ENCODE peak calls at places on chromosome 5, in five cellular contexts. One of them, this sample, is unnamed.

GRCh38 chr5:59660737-59661136 is 232.8 kb downstream of the PDE4D start:
- DNase-seq in right lobe of liver: no peak
- DNase-seq in lower lobe of right lung: no peak
- DNase-seq in astrocyte of the cerebellum: no peak
- DNase-seq in cardiac muscle cell: peak; percentile 58
- DNase-seq in this sample: no peak

GRCh38 chr5:137312060-137312459 is 187.1 kb downstream of the SPOCK1 start:
- DNase-seq in right lobe of liver: no peak
- DNase-seq in lower lobe of right lung: no peak
- DNase-seq in astrocyte of the cerebellum: no peak
- DNase-seq in cardiac muscle cell: no peak
- DNase-seq in this sample: no peak

GRCh38 chr5:81994679-81995078 is 22.9 kb downstream of the ATG10 start:
- DNase-seq in right lobe of liver: no peak
- DNase-seq in lower lobe of right lung: no peak
- DNase-seq in astrocyte of the cerebellum: no peak
- DNase-seq in cardiac muscle cell: no peak
- DNase-seq in this sample: no peak

GRCh38 chr5:149348463-149348862 is 3.2 kb downstream of the GRPEL2 start:
- DNase-seq in right lobe of liver: no peak
- DNase-seq in lower lobe of right lung: no peak
- DNase-seq in astrocyte of the cerebellum: no peak
- DNase-seq in cardiac muscle cell: no peak
- DNase-seq in this sample: no peak

GRCh38 chr5:10876345-10876744 is 115.3 kb upstream of the DAP start:
- DNase-seq in right lobe of liver: no peak
- DNase-seq in lower lobe of right lung: peak; percentile 53
- DNase-seq in astrocyte of the cerebellum: no peak
- DNase-seq in cardiac muscle cell: no peak
- DNase-seq in this sample: no peak

GRCh38 chr5:10452768-10453331 is 11.2 kb downstream of the ROPN1L start:
- DNase-seq in right lobe of liver: peak; percentile 47
- DNase-seq in lower lobe of right lung: no peak
- DNase-seq in astrocyte of the cerebellum: peak; percentile 83
- DNase-seq in cardiac muscle cell: peak; percentile 92
- DNase-seq in this sample: no peak

GRCh38 chr5:108382784-108383358 is 973 bp upstream of the FBXL17 start:
- DNase-seq in right lobe of liver: no peak
- DNase-seq in lower lobe of right lung: no peak
- DNase-seq in astrocyte of the cerebellum: no peak
- DNase-seq in cardiac muscle cell: peak; percentile 21
- DNase-seq in this sample: no peak

GRCh38 chr5:140360101-140360500 is at the start of gene SLC4A9:
- DNase-seq in right lobe of liver: no peak
- DNase-seq in lower lobe of right lung: no peak
- DNase-seq in astrocyte of the cerebellum: no peak
- DNase-seq in cardiac muscle cell: no peak
- DNase-seq in this sample: no peak

GRCh38 chr5:65971643-65972042 is 45.3 kb downstream of the ERBIN start:
- DNase-seq in right lobe of liver: no peak
- DNase-seq in lower lobe of right lung: no peak
- DNase-seq in astrocyte of the cerebellum: no peak
- DNase-seq in cardiac muscle cell: no peak
- DNase-seq in this sample: no peak

GRCh38 chr5:50699737-50700136 is 33.3 kb downstream of the PARP8 start:
- DNase-seq in right lobe of liver: no peak
- DNase-seq in lower lobe of right lung: no peak
- DNase-seq in astrocyte of the cerebellum: no peak
- DNase-seq in cardiac muscle cell: no peak
- DNase-seq in this sample: no peak

GRCh38 chr5:50691399-50692016 is 25.1 kb downstream of the PARP8 start:
- DNase-seq in right lobe of liver: no peak
- DNase-seq in lower lobe of right lung: no peak
- DNase-seq in astrocyte of the cerebellum: no peak
- DNase-seq in cardiac muscle cell: no peak
- DNase-seq in this sample: no peak

GRCh38 chr5:50697739-50698138 is 31.3 kb downstream of the PARP8 start:
- DNase-seq in right lobe of liver: no peak
- DNase-seq in lower lobe of right lung: no peak
- DNase-seq in astrocyte of the cerebellum: no peak
- DNase-seq in cardiac muscle cell: no peak
- DNase-seq in this sample: no peak

DNA sequence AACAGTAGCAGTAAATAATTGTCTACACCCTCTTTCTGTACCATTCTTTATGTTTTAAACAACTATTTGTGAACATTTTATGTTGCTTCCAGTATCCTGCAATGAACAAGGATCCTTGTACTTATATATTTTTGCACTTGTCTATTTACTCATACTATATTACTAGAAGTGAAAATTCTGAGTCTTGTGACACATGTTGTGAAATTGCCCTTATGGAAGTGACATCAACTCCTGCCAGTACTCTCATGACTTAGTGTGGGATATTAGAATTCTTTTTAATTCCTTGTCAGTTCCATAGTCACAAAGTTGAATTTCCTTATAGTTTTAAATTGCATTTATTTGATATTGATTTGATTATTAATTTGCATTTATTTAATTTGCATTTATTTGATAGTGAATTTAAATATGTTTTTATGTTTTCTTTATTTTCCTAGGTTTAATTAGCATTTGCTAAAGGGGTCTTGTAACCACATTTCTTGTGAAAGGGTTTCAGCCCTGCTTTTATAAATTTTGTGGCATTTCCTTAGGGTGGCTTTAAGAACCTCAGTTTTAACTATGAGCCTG is 27.7 kb downstream of the PARP8 start:
- DNase-seq in right lobe of liver: no peak
- DNase-seq in lower lobe of right lung: no peak
- DNase-seq in astrocyte of the cerebellum: no peak
- DNase-seq in cardiac muscle cell: no peak
- DNase-seq in this sample: no peak
- H3K4me3 ChIP-seq in right lobe of liver: no peak overlapping the region
- H3K4me3 ChIP-seq in lower lobe of right lung: no peak overlapping the region
- H3K4me3 ChIP-seq in astrocyte of the cerebellum: no peak overlapping the region
- H3K4me3 ChIP-seq in cardiac muscle cell: no peak overlapping the region
- H3K4me3 ChIP-seq in this sample: no peak overlapping the region

DNA sequence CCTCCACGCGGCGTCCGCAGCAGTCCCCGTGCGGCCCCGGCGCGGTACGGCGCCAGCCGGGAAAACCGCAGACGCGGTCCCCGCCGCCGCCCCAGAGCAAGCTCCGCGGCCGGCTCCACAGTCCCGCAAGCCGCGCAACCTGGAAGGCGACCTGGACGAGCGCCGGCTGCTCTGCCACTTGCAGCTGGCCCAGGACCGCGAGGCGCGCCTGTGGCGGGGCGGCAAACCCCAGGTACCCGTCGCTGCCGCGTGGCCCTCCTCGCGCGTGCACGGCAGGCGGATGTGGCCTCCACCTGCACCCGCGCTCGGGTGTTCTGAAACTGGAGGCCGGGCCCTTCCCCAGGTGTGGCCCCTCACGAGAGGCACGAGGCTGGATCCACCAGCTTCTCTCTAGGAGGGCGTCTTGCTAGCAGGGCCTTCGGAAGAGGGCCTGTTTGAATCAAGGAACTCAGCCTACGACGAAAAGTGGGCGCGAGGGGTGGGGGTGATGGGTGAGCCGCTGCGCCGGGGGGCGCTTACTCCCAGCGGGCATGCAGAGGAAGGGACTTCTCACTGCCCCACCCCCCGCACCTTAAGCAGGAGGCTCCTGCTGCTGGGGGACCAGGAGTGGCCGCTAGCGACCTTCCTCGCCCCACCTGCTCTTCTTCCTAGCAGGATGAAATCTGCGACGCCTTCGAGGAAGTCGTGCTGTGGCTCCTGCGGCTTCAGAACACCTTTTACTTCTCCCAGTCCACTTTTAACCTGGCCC is 641 bp downstream of the CCNI2 start:
- DNase-seq in right lobe of liver: no peak
- DNase-seq in lower lobe of right lung: peak; percentile 53
- DNase-seq in astrocyte of the cerebellum: no peak
- DNase-seq in cardiac muscle cell: no peak
- DNase-seq in this sample: no peak
- H3K4me3 ChIP-seq in right lobe of liver: peak overlapping the region; percentile 44
- H3K4me3 ChIP-seq in lower lobe of right lung: peak overlapping the region; percentile 56
- H3K4me3 ChIP-seq in astrocyte of the cerebellum: peak overlapping the region; percentile 31
- H3K4me3 ChIP-seq in cardiac muscle cell: peak overlapping the region; percentile 31
- H3K4me3 ChIP-seq in this sample: peak overlapping the region; percentile 68

DNA sequence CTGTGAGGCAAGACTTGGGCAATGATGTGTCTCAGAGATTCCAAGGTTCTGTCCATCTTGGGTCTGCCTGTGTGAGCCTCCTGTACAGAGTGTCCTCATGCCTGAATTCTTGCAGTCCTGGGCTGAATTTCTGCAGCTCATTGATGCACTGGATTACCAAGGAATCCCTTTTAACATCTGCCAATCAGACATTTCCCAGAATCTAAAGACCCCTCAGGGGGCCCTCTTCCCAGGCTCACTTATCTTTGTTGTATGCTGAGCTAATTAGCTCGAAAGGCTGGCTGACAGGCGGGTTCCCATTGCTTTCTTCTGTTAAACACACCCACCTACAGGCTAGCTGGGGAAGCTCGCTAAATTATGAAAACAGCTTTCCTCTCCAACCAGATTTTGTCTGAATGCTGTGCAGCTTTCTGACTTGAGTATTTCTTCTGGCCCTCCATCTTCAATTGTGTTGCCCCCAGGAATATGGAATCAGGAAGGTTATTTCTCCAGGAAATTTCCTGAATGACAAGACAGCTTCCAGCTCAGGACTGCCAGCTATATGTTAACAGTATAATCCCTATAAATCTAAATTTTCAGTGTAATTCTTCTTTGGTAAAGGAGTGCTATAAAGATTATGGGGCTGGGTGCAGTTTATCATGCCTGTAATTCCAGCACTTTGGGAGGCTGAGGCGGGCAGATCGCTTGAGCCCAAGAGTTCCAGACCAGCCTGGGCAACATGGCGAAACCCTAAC is at the start of gene LIX1:
- DNase-seq in right lobe of liver: no peak
- DNase-seq in lower lobe of right lung: no peak
- DNase-seq in astrocyte of the cerebellum: peak; percentile 34
- DNase-seq in cardiac muscle cell: peak; percentile 58
- DNase-seq in this sample: no peak
- H3K4me3 ChIP-seq in right lobe of liver: no peak within 1 kb of the TSS
- H3K4me3 ChIP-seq in lower lobe of right lung: no peak within 1 kb of the TSS
- H3K4me3 ChIP-seq in astrocyte of the cerebellum: no peak within 1 kb of the TSS
- H3K4me3 ChIP-seq in cardiac muscle cell: peak within 1 kb of the TSS; percentile 59
- H3K4me3 ChIP-seq in this sample: no peak within 1 kb of the TSS

DNA sequence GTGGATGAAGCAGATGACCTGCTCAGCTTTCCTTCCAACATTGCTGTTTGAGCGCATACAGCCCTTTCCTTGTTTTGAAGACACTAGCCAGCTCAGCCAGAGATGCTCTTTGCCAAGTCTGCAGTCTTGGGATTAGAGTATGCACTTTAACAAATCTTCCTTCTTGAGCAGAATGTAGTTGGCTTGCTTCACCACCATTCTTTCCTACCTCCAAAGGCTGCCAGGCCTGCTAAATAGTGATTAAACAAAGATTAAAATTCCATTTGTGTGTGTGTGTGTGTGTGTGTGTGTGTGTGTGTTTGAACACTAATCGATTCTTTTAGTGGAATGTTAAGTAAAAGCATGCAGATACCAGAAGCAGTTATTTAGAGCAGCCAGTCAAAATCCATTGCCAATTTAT is 97.6 kb downstream of the GALNT10 start:
- DNase-seq in right lobe of liver: no peak
- DNase-seq in lower lobe of right lung: no peak
- DNase-seq in astrocyte of the cerebellum: peak; percentile 39
- DNase-seq in cardiac muscle cell: peak; percentile 77
- DNase-seq in this sample: no peak
- H3K4me3 ChIP-seq in right lobe of liver: no peak overlapping the region
- H3K4me3 ChIP-seq in lower lobe of right lung: peak overlapping the region; percentile 20
- H3K4me3 ChIP-seq in astrocyte of the cerebellum: no peak overlapping the region
- H3K4me3 ChIP-seq in cardiac muscle cell: no peak overlapping the region
- H3K4me3 ChIP-seq in this sample: no peak overlapping the region

GRCh38 chr5:71457106-71457505 is 1.7 kb downstream of the BDP1 start:
- DNase-seq in right lobe of liver: no peak
- DNase-seq in lower lobe of right lung: no peak
- DNase-seq in astrocyte of the cerebellum: no peak
- DNase-seq in cardiac muscle cell: no peak
- DNase-seq in this sample: no peak
- H3K4me3 ChIP-seq in right lobe of liver: no peak overlapping the region
- H3K4me3 ChIP-seq in lower lobe of right lung: peak overlapping the region; percentile 89
- H3K4me3 ChIP-seq in astrocyte of the cerebellum: peak overlapping the region; percentile 98
- H3K4me3 ChIP-seq in cardiac muscle cell: peak overlapping the region; percentile 54
- H3K4me3 ChIP-seq in this sample: peak overlapping the region; percentile 94

This sample was measured in left ventricle myocardium inferior.